ENCODE peak calls at places on chromosomes 12 and 14, in ten cellular contexts. D is SHP77 treated with DMSO at 0.1 percent for 48 hours; U is EL; L is ovary; P is astrocyte; R is choroid plexus epithelial cell; J is NCI-H1048; A is activated T-helper 1 cell treated with anti-CD3 and anti-CD28 coated beads, Interleukin-12 subunit alpha, Interleukin-12 subunit beta, Interleukin-2, Interleukin-4 antibody, amounts not matched to agents 30 ng/mL and 10 ng/mL and 1 ng/mL, durations not matched to agents 14 hours and 24 hours and 36 hours; B is kidney tubule cell; Z is fibroblast of pulmonary artery. K is an unnamed sample.

GRCh38 chr12:5748027-5748426 is 197.0 kb downstream of the ANO2 start:
- DNase-seq in D (no peak), U (no peak), L (no peak), P (no peak), R (no peak), J (no peak), A (no peak), B (no peak), Z (no peak), K (no peak)

GRCh38 chr14:68793734-68794129 is 865 bp upstream of the ZFP36L1 start:
- DNase-seq in D (no peak), U (no peak), L (peak; percentile 69), P (no peak), R (no peak), J (no peak), A (no peak), B (no peak), Z (no peak), K (peak; percentile 31)

GRCh38 chr14:32075636-32076277 is 1.3 kb upstream of the ARHGAP5 start:
- DNase-seq in D (peak; percentile 44), U (peak; percentile 22), L (peak; percentile 73), P (peak; percentile 15), R (peak; percentile 48), J (no peak), A (no peak), B (peak; percentile 34), Z (peak; percentile 20), K (peak; percentile 47)

GRCh38 chr12:93979189-93979588 is 169.2 kb upstream of the PLXNC1 start:
- DNase-seq in D (no peak), U (peak; percentile 23), L (no peak), P (peak; percentile 15), R (peak; percentile 70), J (no peak), A (peak; percentile 15), B (peak; percentile 42), Z (peak; percentile 62), K (peak; percentile 41)

GRCh38 chr14:75088566-75089373 is 19.3 kb downstream of the ZC2HC1C start:
- DNase-seq in D (no peak), U (peak; percentile 60), L (no peak), P (peak; percentile 23), R (peak; percentile 80), J (no peak), A (peak; percentile 30), B (peak; percentile 61), Z (peak; percentile 76), K (peak; percentile 65)

GRCh38 chr14:31059152-31059924 is 33.2 kb upstream of the STRN3 start:
- DNase-seq in D (no peak), U (peak; percentile 68), L (peak; percentile 36), P (peak; percentile 93), R (peak; percentile 92), J (no peak), A (no peak), B (peak; percentile 67), Z (peak; percentile 93), K (peak; percentile 98)

GRCh38 chr14:101357559-101358319 is 203.6 kb upstream of the DIO3 start:
- DNase-seq in D (no peak), U (no peak), L (no peak), P (no peak), R (no peak), J (no peak), A (no peak), B (no peak), Z (no peak), K (no peak)

GRCh38 chr12:127381043-127381668 is 885.8 kb upstream of the TMEM132C start:
- DNase-seq in D (peak; percentile 82), U (peak; percentile 51), L (peak; percentile 34), P (peak; percentile 4), R (peak; percentile 35), J (no peak), A (peak; percentile 19), B (peak; percentile 50), Z (peak; percentile 16), K (peak; percentile 7)

GRCh38 chr14:104690861-104691455 is 1.5 kb downstream of the INF2 start:
- DNase-seq in D (no peak), U (no peak), L (no peak), P (no peak), R (no peak), J (no peak), A (no peak), B (no peak), Z (no peak), K (no peak)

GRCh38 chr12:19525236-19525635 is 85.9 kb downstream of the AEBP2 start:
- DNase-seq in D (no peak), U (peak; percentile 29), L (no peak), P (no peak), R (peak; percentile 12), J (no peak), A (no peak), B (peak; percentile 6), Z (no peak), K (no peak)

GRCh38 chr12:43293396-43293795 is 258.6 kb downstream of the ADAMTS20 start:
- DNase-seq in D (no peak), U (no peak), L (no peak), P (peak; percentile 70), R (peak; percentile 65), J (no peak), A (no peak), B (no peak), Z (peak; percentile 70), K (no peak)

GRCh38 chr12:119673634-119674033 is 5.7 kb downstream of the PRKAB1 start:
- DNase-seq in D (no peak), U (no peak), L (no peak), P (no peak), R (no peak), J (no peak), A (no peak), B (peak; percentile 90), Z (no peak), K (no peak)